ENCODE peak calls at places on chromosomes 11 and 22, in seven cellular contexts. A is small intestine, Y is cardiac muscle cell, H is heart left ventricle, Z is A673, M is hepatocyte, Q is esophagus squamous epithelium. E is an unnamed sample.

GRCh38 chr11:74570266-74571061 is 21.9 kb upstream of the POLD3 start:
- DNase-seq in M (peak), H (peak), Q (no peak), Y (peak), Z (peak), A (peak), E (peak)

GRCh38 chr11:833849-834311 is 1.1 kb downstream of the CD151 start:
- DNase-seq in A (peak), Z (no peak), Q (no peak), M (no peak), H (no peak), Y (no peak), E (no peak)

GRCh38 chr11:37533830-37534229 is 935.8 kb upstream of the RAG2 start:
- DNase-seq in Y (no peak), M (no peak), Z (peak), A (peak), H (no peak), Q (no peak), E (no peak)

GRCh38 chr22:45006101-45006872 is 3.5 kb downstream of the PHF21B start:
- DNase-seq in Y (peak), Q (no peak), H (no peak), A (no peak), M (peak), Z (no peak), E (no peak)

GRCh38 chr11:73951797-73952196 is 971 bp downstream of the DNAJB13 start:
- DNase-seq in Y (no peak), M (no peak), A (no peak), Z (no peak), H (no peak), Q (no peak), E (peak)

GRCh38 chr11:134332189-134332631 is 422 bp downstream of the GLB1L2 start:
- DNase-seq in M (peak), Q (no peak), Z (peak), H (no peak), A (peak), Y (peak), E (no peak)

GRCh38 chr11:68472778-68473177 is 12.2 kb downstream of the PPP6R3 start:
- DNase-seq in Z (no peak), Q (no peak), H (no peak), Y (no peak), A (no peak), M (no peak), E (no peak)

GRCh38 chr11:7592706-7593105 is 78.9 kb downstream of the PPFIBP2 start:
- DNase-seq in Z (no peak), M (no peak), H (peak), Y (no peak), A (no peak), Q (no peak), E (no peak)

GRCh38 chr11:17353228-17354021 is 1.8 kb downstream of the NCR3LG1 start:
- DNase-seq in M (peak), Y (peak), A (peak), H (peak), Q (no peak), Z (peak), E (peak)

GRCh38 chr11:132780051-132780450 is 752.2 kb downstream of the OPCML start:
- DNase-seq in M (no peak), H (no peak), Y (no peak), Q (no peak), Z (no peak), A (no peak), E (no peak)

GRCh38 chr11:86067230-86068137 is 1.4 kb downstream of the PICALM start:
- DNase-seq in Y (peak), H (no peak), A (peak), Q (no peak), M (peak), Z (no peak), E (no peak)

GRCh38 chr11:46528445-46529085 is 65.3 kb downstream of the AMBRA1 start:
- DNase-seq in Z (no peak), H (no peak), M (no peak), A (no peak), Q (no peak), Y (no peak), E (no peak)

GRCh38 chr11:113644605-113645004 is 61.5 kb downstream of the TMPRSS5 start:
- DNase-seq in Z (no peak), M (no peak), Y (peak), A (no peak), Q (no peak), H (no peak), E (no peak)

GRCh38 chr11:18617688-18618340 is 16.3 kb downstream of the SPTY2D1 start:
- DNase-seq in M (no peak), H (no peak), Z (no peak), Y (no peak), A (peak), Q (no peak), E (no peak)

GRCh38 chr11:63641727-63642126 is 27.5 kb upstream of the PLAAT3 start:
- DNase-seq in A (no peak), Z (no peak), H (no peak), Q (no peak), M (no peak), Y (no peak), E (no peak)

GRCh38 chr11:110867951-110868350 is 155.7 kb upstream of the ARHGAP20 start:
- DNase-seq in M (no peak), Q (no peak), Y (no peak), A (no peak), H (no peak), Z (no peak), E (no peak)

GRCh38 chr22:21064917-21065864 is 19.4 kb downstream of the LRRC74B start:
- DNase-seq in H (no peak), Z (no peak), Y (no peak), Q (no peak), M (no peak), A (no peak), E (no peak)

GRCh38 chr11:73965764-73966121 is 14.9 kb downstream of the DNAJB13 start:
- DNase-seq in A (no peak), M (no peak), H (no peak), Z (no peak), Y (no peak), Q (no peak), E (no peak)

GRCh38 chr11:132632641-132633124 is 899.6 kb downstream of the OPCML start:
- DNase-seq in A (no peak), M (peak), Z (peak), Q (no peak), Y (no peak), H (no peak), E (peak)

GRCh38 chr11:120120805-120121335 is 17.0 kb downstream of the TRIM29 start:
- DNase-seq in M (no peak), Y (no peak), H (no peak), A (no peak), Q (no peak), Z (no peak), E (no peak)

GRCh38 chr11:69141742-69142141 is 14.0 kb upstream of the SMIM38 start:
- DNase-seq in Y (no peak), Q (no peak), Z (no peak), A (no peak), M (no peak), H (no peak), E (no peak)

GRCh38 chr11:15208570-15209222 is 94.0 kb downstream of the INSC start:
- DNase-seq in Y (peak), Q (peak), M (peak), H (peak), A (peak), Z (peak), E (peak)

GRCh38 chr11:26842883-26843282 is 121.0 kb upstream of the SLC5A12 start:
- DNase-seq in Y (no peak), A (no peak), Z (no peak), M (no peak), Q (no peak), H (no peak), E (no peak)

GRCh38 chr11:65927904-65928397 is 8.7 kb downstream of the DRAP1 start:
- DNase-seq in H (peak), Q (no peak), A (peak), M (no peak), Y (no peak), Z (no peak), E (no peak)

GRCh38 chr11:81869337-81870065 is 864.2 kb downstream of the FAM181B start:
- DNase-seq in Z (no peak), Y (no peak), H (no peak), A (peak), Q (no peak), M (no peak), E (no peak)

GRCh38 chr11:122803306-122803705 is 35.0 kb upstream of the CRTAM start:
- DNase-seq in A (no peak), H (no peak), Y (no peak), Z (no peak), M (no peak), Q (no peak), E (no peak)

GRCh38 chr11:3074912-3075589 is 17.8 kb upstream of the CARS1 start:
- DNase-seq in A (peak), Z (no peak), H (peak), Q (no peak), M (no peak), Y (no peak), E (no peak)

GRCh38 chr22:45159652-45160462 is 3.9 kb upstream of the NUP50 start:
- DNase-seq in Q (no peak), Y (no peak), A (peak), M (peak), Z (peak), H (no peak), E (peak)

GRCh38 chr11:83033972-83034672 is 37.6 kb downstream of the RAB30 start:
- DNase-seq in H (peak), A (peak), Z (peak), Q (no peak), Y (peak), M (peak), E (peak)

GRCh38 chr11:8317164-8317563 is 53.5 kb upstream of the LMO1 start:
- DNase-seq in Z (no peak), M (no peak), Y (no peak), H (no peak), Q (no peak), A (no peak), E (no peak)

GRCh38 chr22:38964989-38965388 is 7.6 kb downstream of the APOBEC3A start:
- DNase-seq in A (peak), Q (no peak), H (no peak), M (no peak), Z (no peak), Y (no peak), E (no peak)

GRCh38 chr11:13928566-13929251 is 33.8 kb upstream of the SPON1 start:
- DNase-seq in Y (no peak), M (peak), Z (peak), A (peak), Q (no peak), H (no peak), E (no peak)

GRCh38 chr11:6812391-6813005 is 13.0 kb upstream of the OR6A2 start:
- DNase-seq in Q (no peak), H (no peak), Y (peak), A (peak), Z (peak), M (peak), E (peak)

GRCh38 chr11:94740083-94740974 is 27.8 kb upstream of the AMOTL1 start:
- DNase-seq in H (peak), Y (peak), M (peak), Z (peak), Q (no peak), A (no peak), E (peak)

GRCh38 chr11:116375221-116375620 is 397.6 kb downstream of the BUD13 start:
- DNase-seq in Z (no peak), A (no peak), M (no peak), H (no peak), Y (no peak), Q (no peak), E (no peak)

GRCh38 chr11:116373545-116373944 is 399.2 kb downstream of the BUD13 start:
- DNase-seq in Y (no peak), M (no peak), H (no peak), Q (no peak), Z (no peak), A (no peak), E (no peak)

GRCh38 chr11:116373107-116373506 is 399.7 kb downstream of the BUD13 start:
- DNase-seq in H (no peak), Z (no peak), M (no peak), Q (no peak), Y (no peak), A (no peak), E (no peak)

GRCh38 chr11:116376054-116376453 is 396.7 kb downstream of the BUD13 start:
- DNase-seq in Z (no peak), Q (no peak), M (no peak), A (no peak), H (no peak), Y (no peak), E (no peak)

DNA sequence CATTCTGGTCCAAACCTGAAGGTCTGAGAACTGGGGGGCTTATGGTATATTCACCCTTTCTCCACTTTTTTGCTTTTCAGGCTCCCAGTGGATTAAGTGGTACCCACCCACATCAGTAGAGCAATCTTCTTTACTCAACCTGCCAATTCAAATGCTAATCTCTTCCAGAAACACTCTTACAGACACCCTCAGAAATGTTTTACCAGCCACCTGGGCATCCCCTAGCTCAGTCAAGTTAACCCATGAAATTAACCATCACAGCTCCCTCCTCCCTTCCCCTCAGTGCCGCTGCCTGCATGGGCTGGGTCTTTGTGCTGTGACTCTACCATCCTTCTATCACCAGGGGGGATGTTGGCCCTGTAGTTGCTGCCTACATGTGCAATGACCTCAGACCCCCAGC is 398.7 kb downstream of the BUD13 start:
- DNase-seq in H (no peak), Z (no peak), A (no peak), M (no peak), Y (no peak), Q (no peak), E (no peak)
- H3K4me3 ChIP-seq in H (no peak), Z (no peak), A (no peak), M (no peak), Y (no peak), Q (no peak), E (no peak)

DNA sequence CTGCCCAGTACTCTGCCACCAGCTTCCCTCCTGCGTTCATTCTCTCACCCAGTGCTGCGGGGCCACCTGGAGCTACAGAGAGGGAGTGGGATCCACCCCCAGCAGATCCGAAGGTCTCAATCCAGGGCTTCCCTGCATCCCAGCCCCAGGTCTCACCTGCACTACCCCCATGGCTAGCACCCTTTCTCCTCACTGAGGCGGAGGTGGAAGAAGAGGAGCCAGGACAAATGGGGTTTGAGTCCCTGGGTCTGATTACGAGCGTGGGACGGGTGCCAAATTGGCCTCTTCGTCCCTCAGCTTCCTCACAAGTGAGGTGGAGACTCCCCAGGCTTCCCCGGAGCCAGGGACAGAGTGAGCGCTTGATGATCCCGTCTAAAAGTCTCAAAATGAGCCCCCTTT is 64.2 kb downstream of the NFAM1 start:
- DNase-seq in M (no peak), Q (no peak), A (no peak), H (no peak), Y (no peak), Z (no peak), E (no peak)
- H3K4me3 ChIP-seq in M (peak), Q (peak), A (no peak), H (peak), Y (peak), Z (peak), E (peak)

GRCh38 chr11:121655481-121656332 is 202.9 kb upstream of the SORL1-AS1 start:
- DNase-seq in Q (no peak), M (peak), Y (peak), Z (peak), A (peak), H (peak), E (peak)

GRCh38 chr11:121659811-121660210 is 207.0 kb upstream of the SORL1-AS1 start:
- DNase-seq in H (no peak), A (no peak), Z (no peak), Q (no peak), M (no peak), Y (no peak), E (no peak)

GRCh38 chr11:121657191-121657590 is 204.4 kb upstream of the SORL1-AS1 start:
- DNase-seq in Z (no peak), Y (no peak), M (peak), H (no peak), Q (no peak), A (no peak), E (no peak)

GRCh38 chr11:121654506-121655480 is 202.0 kb upstream of the SORL1-AS1 start:
- DNase-seq in Q (no peak), Z (no peak), A (no peak), Y (no peak), H (no peak), M (peak), E (no peak)

DNA sequence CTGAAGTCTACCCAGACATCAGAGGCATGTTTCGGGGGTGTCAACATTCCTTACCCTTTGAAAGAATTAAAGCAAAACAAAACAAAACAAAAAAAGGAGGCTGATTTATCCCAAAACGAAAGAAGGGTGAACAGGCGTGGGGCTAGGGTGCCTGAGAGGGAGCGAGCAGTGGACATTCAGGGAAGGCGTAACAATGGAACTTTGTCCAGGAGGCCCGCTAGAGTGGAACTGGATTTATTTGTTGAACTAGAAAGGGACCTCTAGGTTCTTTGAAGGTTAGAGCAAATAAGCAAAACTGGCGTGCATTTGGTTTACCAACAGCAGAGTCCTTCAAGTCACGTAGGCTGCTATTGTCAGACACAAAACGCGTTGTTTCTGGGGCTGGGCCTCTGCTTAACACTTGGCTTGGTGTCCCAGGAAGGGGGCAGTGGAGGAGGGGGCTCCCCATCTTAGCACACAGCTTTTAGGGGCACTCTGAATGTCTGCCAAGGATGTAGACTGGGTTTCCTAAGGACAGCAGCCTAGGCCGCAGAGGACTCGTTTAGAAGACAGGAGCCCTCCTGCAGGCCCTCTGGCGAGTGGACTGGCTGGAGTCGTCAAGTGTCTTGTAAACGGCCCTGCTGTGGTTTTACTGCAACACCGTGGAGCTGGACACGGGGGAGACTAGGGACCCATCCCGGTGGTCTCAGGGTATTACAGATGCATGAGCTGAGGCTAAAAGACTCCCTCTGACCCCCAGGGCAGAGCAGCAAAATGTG is 203.7 kb upstream of the SORL1-AS1 start:
- DNase-seq in Y (no peak), H (no peak), Q (no peak), Z (no peak), M (peak), A (no peak), E (no peak)
- H3K4me3 ChIP-seq in Y (no peak), H (peak), Q (peak), Z (peak), M (no peak), A (no peak), E (peak)

DNA sequence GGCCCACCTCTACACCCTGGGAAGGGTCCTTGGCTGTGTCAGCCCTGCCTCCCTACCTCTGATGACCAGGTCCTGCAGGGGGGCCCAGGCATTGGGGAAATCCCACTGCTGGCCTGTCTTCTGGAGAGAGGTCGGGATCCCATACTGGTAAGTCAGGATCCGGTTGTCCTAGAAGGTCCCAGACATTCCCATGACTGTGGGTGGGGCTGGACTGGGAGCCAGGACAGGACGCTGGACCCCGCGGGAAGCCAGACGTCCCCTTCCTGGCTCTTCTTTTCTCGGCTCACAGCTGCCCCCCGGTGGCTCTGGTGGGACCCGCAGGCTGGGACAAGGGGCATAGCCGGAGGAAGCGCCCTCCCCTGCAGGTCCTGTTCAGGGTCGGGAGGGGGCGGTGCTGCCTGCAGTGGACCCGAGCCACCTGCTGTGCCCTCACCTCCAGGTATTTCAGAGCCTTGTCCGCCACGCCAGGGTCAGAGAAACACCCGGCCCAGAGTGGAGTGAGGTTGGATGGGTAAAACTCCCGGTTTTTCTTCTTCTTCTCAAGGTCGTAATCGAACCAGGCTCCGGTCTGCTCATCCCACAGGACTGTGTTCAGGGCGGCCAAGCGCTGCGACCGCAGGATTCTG is 20.0 kb downstream of the TREH start:
- DNase-seq in Z (peak), H (peak), M (peak), A (peak), Q (no peak), Y (peak), E (peak)
- H3K4me3 ChIP-seq in Z (no peak), H (no peak), M (no peak), A (no peak), Q (peak), Y (no peak), E (no peak)

GRCh38 chr22:12601870-12602779 is 2925.9 kb upstream of the OR11H1 start:
- DNase-seq in Q (no peak), M (peak), A (no peak), Y (no peak), Z (no peak), H (no peak), E (no peak)
- H3K4me3 ChIP-seq in Q (peak), M (no peak), A (no peak), Y (no peak), Z (no peak), H (no peak), E (no peak)

GRCh38 chr22:40180403-40180802 is 2.7 kb downstream of the TNRC6B start:
- DNase-seq in A (no peak), Y (no peak), H (no peak), Z (no peak), Q (no peak), M (no peak), E (no peak)
- H3K4me3 ChIP-seq in A (no peak), Y (no peak), H (peak), Z (peak), Q (peak), M (no peak), E (no peak)